ENCODE peak calls at places on chromosomes 13 and 19, in five cellular contexts. R is fibroblast of pulmonary artery, D is psoas muscle, L is uterus, C is BE2C. N is an unnamed sample.

GRCh38 chr19:45444318-45445041 is 20.8 kb upstream of the ERCC1 start:
- DNase-seq in R (peak; percentile 88), D (peak; percentile 97), L (peak; percentile 95), C (peak; percentile 95), N (peak; percentile 98)

GRCh38 chr13:27973291-27973690 is 4.2 kb upstream of the CDX2 start:
- DNase-seq in R (no peak), D (no peak), L (no peak), C (no peak), N (no peak)

GRCh38 chr13:67091603-67092002 is 138.5 kb downstream of the PCDH9 start:
- DNase-seq in R (no peak), D (no peak), L (no peak), C (no peak), N (no peak)

GRCh38 chr19:41323023-41323422 is 13.1 kb downstream of the CCDC97 start:
- DNase-seq in R (peak; percentile 79), D (peak; percentile 58), L (peak; percentile 62), C (no peak), N (no peak)

GRCh38 chr13:90416938-90417337 is 930.5 kb upstream of the MIR17HG start:
- DNase-seq in R (no peak), D (no peak), L (no peak), C (no peak), N (no peak)

GRCh38 chr13:49248433-49249002 is 793 bp downstream of the CDADC1 start:
- DNase-seq in R (no peak), D (no peak), L (peak; percentile 23), C (no peak), N (no peak)

GRCh38 chr19:56566904-56567273 is 379 bp upstream of the ZNF470 start:
- DNase-seq in R (no peak), D (peak; percentile 56), L (peak; percentile 39), C (peak; percentile 68), N (peak; percentile 54)

GRCh38 chr13:46603165-46603603 is 50.2 kb downstream of the LRCH1 start:
- DNase-seq in R (peak; percentile 42), D (no peak), L (no peak), C (no peak), N (no peak)

GRCh38 chr13:112118451-112119064 is 51.6 kb downstream of the SOX1 start:
- DNase-seq in R (no peak), D (no peak), L (no peak), C (no peak), N (no peak)

GRCh38 chr19:46303702-46304397 is 7.0 kb downstream of the HIF3A start:
- DNase-seq in R (peak; percentile 64), D (peak; percentile 55), L (peak; percentile 61), C (peak; percentile 48), N (peak; percentile 78)

GRCh38 chr13:43200736-43201135 is 177.3 kb downstream of the DNAJC15 start:
- DNase-seq in R (no peak), D (no peak), L (no peak), C (no peak), N (no peak)
- H3K4me3 ChIP-seq in R (no peak overlapping the region), D (no peak overlapping the region), L (no peak overlapping the region), C (no peak overlapping the region), N (no peak overlapping the region)

GRCh38 chr19:38006361-38007045 is 99.5 kb downstream of the SIPA1L3 start:
- DNase-seq in R (no peak), D (no peak), L (no peak), C (no peak), N (no peak)

GRCh38 chr19:38012290-38012689 is 105.3 kb downstream of the SIPA1L3 start:
- DNase-seq in R (no peak), D (no peak), L (no peak), C (no peak), N (no peak)

GRCh38 chr19:38011426-38011825 is 104.4 kb downstream of the SIPA1L3 start:
- DNase-seq in R (no peak), D (no peak), L (no peak), C (no peak), N (no peak)

GRCh38 chr19:38012944-38013343 is 105.9 kb downstream of the SIPA1L3 start:
- DNase-seq in R (no peak), D (no peak), L (no peak), C (no peak), N (no peak)

GRCh38 chr19:38009650-38010229 is 102.7 kb downstream of the SIPA1L3 start:
- DNase-seq in R (no peak), D (no peak), L (no peak), C (no peak), N (no peak)
- TF ChIP-seq CTCF in R (no peak), D (no peak), L (no peak), C (no peak), N (no peak)

DNA sequence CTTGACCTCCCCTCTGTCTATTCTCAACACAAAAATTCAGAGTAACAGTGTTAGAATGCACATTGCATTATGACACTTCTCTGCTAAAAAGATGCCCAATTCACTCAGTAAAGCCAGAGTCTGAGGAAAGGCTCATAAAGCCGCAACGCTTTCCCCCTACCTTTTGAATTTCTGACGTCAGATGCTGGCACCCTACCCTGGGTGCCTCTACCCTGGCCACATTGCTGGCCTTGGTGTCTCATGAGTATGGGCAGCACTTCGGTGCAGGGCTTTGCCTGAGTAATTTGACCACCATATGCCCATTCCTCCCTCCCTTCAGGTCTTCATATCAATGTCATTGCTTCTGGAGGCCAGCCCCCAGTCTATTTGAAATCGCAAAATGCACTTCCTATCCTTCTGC is 229.3 kb downstream of the MYO16 start:
- DNase-seq in R (no peak), D (no peak), L (no peak), C (no peak), N (no peak)
- H3K4me3 ChIP-seq in R (no peak overlapping the region), D (no peak overlapping the region), L (no peak overlapping the region), C (no peak overlapping the region), N (no peak overlapping the region)

GRCh38 chr13:30151398-30151797 is 156.0 kb downstream of the KATNAL1 start:
- DNase-seq in R (no peak), D (no peak), L (no peak), C (no peak), N (no peak)
- TF ChIP-seq CTCF in R (no peak), D (no peak), L (no peak), C (no peak), N (no peak)

DNA sequence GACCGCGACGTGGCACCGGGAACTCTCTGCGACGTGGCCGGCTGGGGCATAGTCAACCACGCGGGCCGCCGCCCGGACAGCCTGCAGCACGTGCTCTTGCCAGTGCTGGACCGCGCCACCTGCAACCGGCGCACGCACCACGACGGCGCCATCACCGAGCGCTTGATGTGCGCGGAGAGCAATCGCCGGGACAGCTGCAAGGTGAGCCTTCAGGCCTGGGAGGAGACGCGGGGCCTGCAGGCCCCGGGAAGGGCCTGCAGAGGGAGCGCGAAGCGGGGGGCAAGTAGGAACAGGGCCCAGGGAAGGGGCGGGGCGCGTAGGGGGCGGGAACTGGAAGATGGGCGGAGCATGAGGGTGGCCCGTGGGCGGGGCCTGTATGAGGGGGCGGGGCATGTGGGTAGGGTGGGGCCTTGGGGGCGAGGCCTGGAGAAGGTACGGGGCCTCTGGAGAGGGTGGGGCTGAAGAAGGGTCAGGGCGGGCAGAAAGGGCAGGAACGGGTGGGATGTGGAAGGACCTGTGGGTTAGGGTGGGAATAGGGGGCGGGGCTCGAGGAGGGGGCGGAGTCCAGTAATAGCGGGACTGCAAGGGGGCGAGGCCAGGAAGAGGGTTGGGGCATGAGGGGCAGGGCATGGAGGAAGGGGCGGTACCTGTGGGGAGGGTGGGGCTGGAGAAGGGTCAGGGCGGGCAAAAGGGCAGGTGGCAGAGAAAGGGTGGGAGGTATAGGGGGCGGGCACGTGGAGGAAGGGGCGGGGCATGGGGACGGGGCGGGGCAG is 2.5 kb downstream of the CFD start:
- DNase-seq in R (peak; percentile 28), D (no peak), L (no peak), C (peak; percentile 80), N (no peak)
- H3K4me3 ChIP-seq in R (no peak overlapping the region), D (no peak overlapping the region), L (no peak overlapping the region), C (no peak overlapping the region), N (no peak overlapping the region)